ENCODE peak calls at places on chromosomes 16 and 17, in four cellular contexts. V is GM13977, D is NCI-H774, K is HuH-7.5. F is an unnamed sample.

GRCh38 chr16:68022728-68023537 is at the start of the genes DDX28 and DUS2:
- DNase-seq in V (peak; percentile 92), K (peak; percentile 77), D (peak; percentile 58), F (peak; percentile 94)

GRCh38 chr16:50708373-50709060 is 15.1 kb downstream of the NOD2 start:
- DNase-seq in V (no peak), D (no peak), K (no peak), F (no peak)

GRCh38 chr17:79338142-79338541 is 263.5 kb downstream of the ENGASE start:
- DNase-seq in D (no peak), K (no peak), V (no peak), F (no peak)

GRCh38 chr16:19406891-19407491 is 10.7 kb upstream of the TMC5 start:
- DNase-seq in V (no peak), K (no peak), D (no peak), F (no peak)

GRCh38 chr16:19578378-19578851 is 22.9 kb downstream of the VPS35L start:
- DNase-seq in V (no peak), D (no peak), K (no peak), F (no peak)

GRCh38 chr16:30136971-30137601 is 14.1 kb upstream of the MAPK3 start:
- DNase-seq in V (no peak), K (no peak), D (no peak), F (no peak)

GRCh38 chr17:7834554-7834890 is 505 bp downstream of the KDM6B start:
- DNase-seq in D (no peak), V (peak; percentile 52), K (peak; percentile 48), F (no peak)

GRCh38 chr17:57259817-57260216 is 3.5 kb downstream of the MSI2 start:
- DNase-seq in D (peak; percentile 33), K (no peak), V (no peak), F (no peak)

GRCh38 chr17:80866050-80866793 is 125.4 kb upstream of the CHMP6 start:
- DNase-seq in V (peak; percentile 78), D (peak; percentile 58), K (peak; percentile 77), F (peak; percentile 78)

GRCh38 chr17:77208217-77208808 is 67.5 kb downstream of the SEC14L1 start:
- DNase-seq in K (peak; percentile 71), D (peak; percentile 32), V (no peak), F (peak; percentile 58)

GRCh38 chr16:72983728-72984350 is 64.1 kb downstream of the ZFHX3 start:
- DNase-seq in V (no peak), D (no peak), K (no peak), F (no peak)

GRCh38 chr16:30780021-30780420 is 7.0 kb downstream of the ZNF629 start:
- DNase-seq in V (no peak), D (no peak), K (no peak), F (no peak)

GRCh38 chr16:58086381-58087208 is 42.6 kb downstream of the CFAP20 start:
- DNase-seq in K (no peak), D (peak; percentile 75), V (no peak), F (no peak)

GRCh38 chr17:29215717-29216116 is 30.9 kb upstream of the CRYBA1 start:
- DNase-seq in D (no peak), V (no peak), K (no peak), F (no peak)

GRCh38 chr16:69520800-69521602 is 44.8 kb upstream of the NFAT5 start:
- DNase-seq in D (no peak), V (peak; percentile 40), K (no peak), F (peak; percentile 38)

GRCh38 chr16:89197633-89198416 is 2.5 kb downstream of the SLC22A31 start:
- DNase-seq in V (no peak), D (no peak), K (no peak), F (no peak)

GRCh38 chr17:36593651-36594316 is 2.1 kb downstream of the DHRS11 start:
- DNase-seq in D (no peak), V (no peak), K (no peak), F (peak; percentile 38)

GRCh38 chr17:49872776-49873377 is 25.0 kb upstream of the TAC4 start:
- DNase-seq in V (no peak), K (no peak), D (no peak), F (peak; percentile 45)

GRCh38 chr17:79844869-79845600 is 5.8 kb upstream of the CBX4 start:
- DNase-seq in V (peak; percentile 88), D (peak; percentile 31), K (peak; percentile 93), F (peak; percentile 87)

GRCh38 chr17:38322156-38322779 is 21.5 kb downstream of the GPR179 start:
- DNase-seq in V (peak; percentile 84), K (peak; percentile 67), D (peak; percentile 30), F (peak; percentile 82)

GRCh38 chr16:66502020-66502913 is 47.7 kb downstream of the TK2 start:
- DNase-seq in D (no peak), K (no peak), V (no peak), F (no peak)

GRCh38 chr17:7444682-7445010 is 215 bp upstream of the CHRNB1 start:
- DNase-seq in V (no peak), K (no peak), D (no peak), F (no peak)